ENCODE peak calls at places on chromosomes 2 and 18, in seven cellular contexts. E, C, J, A, Z, G and S are unnamed samples.

GRCh38 chr2:46954951-46955571 is 39.5 kb upstream of the MCFD2 start:
- DNase-seq in E (peak), C (no peak), J (peak), A (peak), Z (peak), G (peak), S (peak)

GRCh38 chr2:119659601-119660342 is 19.2 kb upstream of the TMEM177 start:
- DNase-seq in E (no peak), C (peak), J (peak), A (no peak), Z (peak), G (no peak), S (peak)

GRCh38 chr2:233422050-233422639 is 67.9 kb downstream of the DGKD start:
- DNase-seq in E (no peak), C (peak), J (peak), A (no peak), Z (peak), G (no peak), S (peak)

GRCh38 chr18:37407571-37407970 is 158.0 kb downstream of the CELF4 start:
- DNase-seq in E (no peak), C (no peak), J (no peak), A (no peak), Z (no peak), G (no peak), S (no peak)

GRCh38 chr2:23002234-23002633 is 382.7 kb upstream of the KLHL29 start:
- DNase-seq in E (no peak), C (no peak), J (no peak), A (no peak), Z (no peak), G (no peak), S (no peak)

GRCh38 chr2:158181171-158181570 is 79.5 kb downstream of the UPP2 start:
- DNase-seq in E (no peak), C (no peak), J (peak), A (no peak), Z (no peak), G (no peak), S (peak)

GRCh38 chr2:206004004-206004693 is 81.8 kb downstream of the INO80D start:
- DNase-seq in E (no peak), C (peak), J (peak), A (no peak), Z (peak), G (no peak), S (no peak)

GRCh38 chr18:51196811-51197660 is 445 bp downstream of the MEX3C start:
- DNase-seq in E (peak), C (peak), J (no peak), A (peak), Z (peak), G (peak), S (no peak)

GRCh38 chr2:164430166-164430783 is 191.0 kb downstream of the GRB14 start:
- DNase-seq in E (no peak), C (peak), J (peak), A (peak), Z (no peak), G (no peak), S (peak)

GRCh38 chr2:180952082-180952481 is 28.3 kb upstream of the UBE2E3 start:
- DNase-seq in E (no peak), C (no peak), J (no peak), A (no peak), Z (no peak), G (no peak), S (no peak)

GRCh38 chr2:69384618-69385081 is 2.4 kb downstream of the GFPT1 start:
- DNase-seq in E (no peak), C (no peak), J (peak), A (peak), Z (no peak), G (no peak), S (no peak)

GRCh38 chr2:240624950-240625621 is at the start of gene GPR35:
- DNase-seq in E (peak), C (peak), J (no peak), A (peak), Z (peak), G (peak), S (no peak)

GRCh38 chr2:176110975-176111663 is 4.0 kb downstream of the HOXD11 start:
- DNase-seq in E (no peak), C (peak), J (peak), A (peak), Z (peak), G (no peak), S (peak)

GRCh38 chr2:56380861-56381260 is 197.1 kb downstream of the CCDC85A start:
- DNase-seq in E (no peak), C (no peak), J (no peak), A (no peak), Z (no peak), G (no peak), S (no peak)
- H3K4me3 ChIP-seq in E (no peak), C (no peak), J (no peak), A (no peak), Z (no peak), G (no peak), S (no peak)

DNA sequence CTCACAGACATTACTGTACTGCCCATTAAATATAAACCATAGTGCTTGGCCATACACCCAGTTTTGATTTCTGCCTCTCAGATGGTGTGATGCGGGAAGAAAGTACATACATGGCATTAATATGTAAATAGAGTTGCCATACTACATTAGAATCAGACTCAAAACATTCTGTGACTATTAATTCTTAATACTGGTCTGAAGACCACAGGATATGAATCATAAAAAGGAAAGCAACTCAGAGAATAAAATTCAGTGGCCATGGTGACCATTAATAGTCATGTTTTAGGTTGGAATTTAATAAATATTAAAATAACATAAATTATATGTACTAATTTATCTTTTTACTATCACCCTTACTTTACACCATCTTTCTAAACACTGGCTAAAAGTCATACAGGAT is 33.0 kb upstream of the WDR75 start:
- DNase-seq in E (no peak), C (no peak), J (peak), A (no peak), Z (no peak), G (no peak), S (peak)
- H3K4me3 ChIP-seq in E (no peak), C (no peak), J (peak), A (no peak), Z (no peak), G (no peak), S (no peak)

GRCh38 chr2:65186872-65187851 is 40.5 kb upstream of the ACTR2 start:
- DNase-seq in E (peak), C (peak), J (peak), A (peak), Z (peak), G (peak), S (peak)
- H3K4me3 ChIP-seq in E (no peak), C (no peak), J (peak), A (no peak), Z (no peak), G (no peak), S (no peak)

DNA sequence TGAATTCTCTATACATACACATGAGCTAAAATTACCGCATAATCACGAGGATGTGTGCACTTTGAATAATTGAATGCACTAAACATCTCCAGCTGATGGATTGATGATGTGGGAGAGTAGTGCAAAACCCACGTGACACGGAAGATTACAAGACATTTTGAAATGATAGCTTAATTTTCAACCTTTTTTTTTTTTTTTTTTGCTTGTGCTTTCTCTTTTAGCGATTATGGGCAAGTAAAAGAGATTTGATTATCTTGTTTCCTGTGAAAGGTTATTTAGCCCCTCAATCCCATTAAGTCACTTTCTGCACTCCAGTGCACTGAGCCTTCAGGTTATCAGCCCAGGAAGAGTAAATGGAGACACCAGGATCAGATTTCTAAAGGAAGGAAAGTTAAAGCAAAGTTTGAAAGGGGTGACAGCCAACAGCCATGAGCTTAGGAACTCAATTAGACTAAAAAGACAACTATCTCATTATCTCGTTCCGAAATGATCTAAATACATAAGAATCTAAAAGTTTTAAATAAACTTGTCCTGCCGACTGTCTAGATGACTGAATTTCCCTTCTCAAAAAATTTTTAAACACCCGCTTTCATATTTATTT is 81.6 kb downstream of the CDK15 start:
- DNase-seq in E (no peak), C (no peak), J (no peak), A (peak), Z (no peak), G (no peak), S (no peak)
- H3K4me3 ChIP-seq in E (peak), C (no peak), J (no peak), A (peak), Z (peak), G (peak), S (no peak)

GRCh38 chr2:60337142-60337497 is 216.3 kb downstream of the BCL11A start:
- DNase-seq in E (peak), C (no peak), J (peak), A (no peak), Z (no peak), G (no peak), S (no peak)
- H3K4me3 ChIP-seq in E (no peak), C (no peak), J (no peak), A (no peak), Z (no peak), G (no peak), S (no peak)